ENCODE peak calls at places on chromosomes 3 and 15, in six cellular contexts. I is NCI-H1092 treated with DMSO at 0.1 percent for 48 hours; F is activated T-cell treated with anti-CD3 and anti-CD28 coated beads, Interleukin-2, amount 50 U/mL, for 72 hours; R is stimulated activated CD8-positive, alpha-beta memory T cell treated with anti-CD3 and anti-CD28 coated beads, Interleukin-12 subunit alpha, Interleukin-12 subunit beta, amount 100 ng/mL, for 4 hours; X is amygdala; O is AG08396. T is an unnamed sample.

GRCh38 chr3:56291953-56292352 is 176.3 kb downstream of the ERC2 start:
- DNase-seq in R (no peak), I (no peak), F (no peak), X (no peak), O (no peak), T (no peak)

GRCh38 chr3:127688022-127688415 is 15.3 kb downstream of the ABTB1 start:
- DNase-seq in R (no peak), O (no peak), X (no peak), F (no peak), I (no peak), T (no peak)

GRCh38 chr3:195236076-195236798 is 34.7 kb downstream of the XXYLT1 start:
- DNase-seq in X (no peak), F (no peak), O (no peak), I (no peak), R (no peak), T (no peak)

GRCh38 chr3:30913176-30913575 is 18.7 kb upstream of the GADL1 start:
- DNase-seq in F (no peak), I (no peak), O (no peak), X (no peak), R (no peak), T (no peak)

GRCh38 chr15:45225506-45226273 is 26.3 kb upstream of the SLC28A2 start:
- DNase-seq in X (no peak), I (no peak), R (no peak), O (no peak), F (no peak), T (no peak)

GRCh38 chr3:4899654-4900236 is 79.5 kb upstream of the BHLHE40 start:
- DNase-seq in I (no peak), R (no peak), O (no peak), F (no peak), X (no peak), T (no peak)

GRCh38 chr3:136818851-136819783 is at the start of gene SLC35G2:
- DNase-seq in O (peak; percentile 87), X (no peak), I (peak; percentile 87), F (peak; percentile 67), R (peak; percentile 27), T (peak; percentile 85)

GRCh38 chr15:31570591-31570990 is 244.0 kb downstream of the KLF13 start:
- DNase-seq in F (no peak), I (no peak), X (no peak), R (no peak), O (no peak), T (no peak)

GRCh38 chr3:171497546-171497945 is 37.3 kb upstream of the TNIK start:
- DNase-seq in O (no peak), R (no peak), F (no peak), I (no peak), X (no peak), T (no peak)

GRCh38 chr3:107421881-107422280 is 44.6 kb downstream of the CCDC54 start:
- DNase-seq in O (no peak), R (no peak), X (no peak), I (no peak), F (no peak), T (no peak)

GRCh38 chr3:53846134-53846850 is at the start of the genes CHDH and IL17RB:
- DNase-seq in I (no peak), O (peak; percentile 39), R (no peak), X (peak; percentile 24), F (peak; percentile 38), T (peak; percentile 25)

GRCh38 chr3:188171682-188172467 is 17.9 kb downstream of the LPP start:
- DNase-seq in X (no peak), R (no peak), I (no peak), O (no peak), F (no peak), T (no peak)

GRCh38 chr3:21463319-21463718 is 287.7 kb downstream of the ZNF385D start:
- DNase-seq in I (no peak), F (no peak), O (no peak), R (no peak), X (no peak), T (no peak)

GRCh38 chr15:50425219-50425618 is 1.0 kb downstream of the USP8 start:
- DNase-seq in I (no peak), R (no peak), F (no peak), X (no peak), O (no peak), T (no peak)

GRCh38 chr15:35465763-35466162 is 80.2 kb downstream of the DPH6 start:
- DNase-seq in O (no peak), I (no peak), X (no peak), F (no peak), R (no peak), T (no peak)

GRCh38 chr3:22731901-22732300 is 471.2 kb upstream of the UBE2E2 start:
- DNase-seq in F (no peak), R (no peak), I (no peak), O (no peak), X (no peak), T (no peak)

GRCh38 chr3:11434017-11434526 is 161.9 kb downstream of the ATG7 start:
- DNase-seq in X (peak; percentile 15), I (no peak), O (peak; percentile 54), R (no peak), F (no peak), T (no peak)

GRCh38 chr15:74406992-74407705 is 26.6 kb downstream of the SEMA7A start:
- DNase-seq in R (no peak), F (no peak), X (peak; percentile 16), O (peak; percentile 94), I (no peak), T (no peak)

T was measured in DMS79 treated with DMSO at 0.1 percent for 48 hours.